ENCODE peak calls at places on chromosomes 1 and 21, in six cellular contexts. K is GM12878, E is GM12892, I is K562, U is H1, P is HepG2. W is an unnamed sample.

GRCh38 chr21:45413922-45414321 is 9.0 kb downstream of the COL18A1 start:
- DNase-seq in U (no peak), P (no peak), E (no peak), K (no peak), I (no peak), W (no peak)

GRCh38 chr21:35658242-35658641 is 402.1 kb downstream of the SETD4 start:
- DNase-seq in I (no peak), E (no peak), U (no peak), P (no peak), K (no peak), W (no peak)

GRCh38 chr1:234621657-234622335 is 11.8 kb upstream of the IRF2BP2 start:
- DNase-seq in P (no peak), E (no peak), I (no peak), U (no peak), K (no peak), W (no peak)

GRCh38 chr21:42687796-42688195 is 34.4 kb downstream of the PDE9A start:
- DNase-seq in P (no peak), I (no peak), U (no peak), E (no peak), K (no peak), W (no peak)

GRCh38 chr21:27164208-27165172 is 197.6 kb upstream of the ADAMTS5 start:
- DNase-seq in P (no peak), I (no peak), K (no peak), E (no peak), U (no peak), W (no peak)

GRCh38 chr1:209412036-209412435 is 171.5 kb upstream of the CAMK1G start:
- DNase-seq in I (no peak), E (no peak), K (no peak), P (no peak), U (no peak), W (no peak)

GRCh38 chr21:38140192-38140905 is 116.4 kb upstream of the KCNJ15 start:
- DNase-seq in E (no peak), U (no peak), I (no peak), K (no peak), P (no peak), W (no peak)

GRCh38 chr1:15578921-15579682 is 5.7 kb downstream of the AGMAT start:
- DNase-seq in I (no peak), P (no peak), E (peak; percentile 46), K (peak; percentile 46), U (no peak), W (peak; percentile 32)

GRCh38 chr1:230548357-230548756 is 93.9 kb upstream of the COG2 start:
- DNase-seq in K (no peak), P (no peak), E (no peak), I (no peak), U (no peak), W (no peak)

GRCh38 chr1:7300893-7301292 is 470.2 kb upstream of the VAMP3 start:
- DNase-seq in U (no peak), I (no peak), K (no peak), E (no peak), P (peak; percentile 58), W (no peak)

GRCh38 chr1:35097224-35097623 is 18.0 kb downstream of the ZMYM1 start:
- DNase-seq in E (no peak), K (no peak), U (no peak), I (no peak), P (no peak), W (no peak)

GRCh38 chr1:224340711-224341384 is 10.9 kb upstream of the NVL start:
- DNase-seq in P (no peak), U (peak; percentile 79), K (no peak), E (no peak), I (no peak), W (no peak)

GRCh38 chr21:35457097-35457496 is 408.0 kb upstream of the RUNX1 start:
- DNase-seq in E (no peak), P (no peak), I (no peak), U (no peak), K (no peak), W (no peak)

GRCh38 chr1:225735252-225736149 is 42.1 kb upstream of the SRP9 start:
- DNase-seq in I (no peak), K (no peak), E (no peak), U (no peak), P (peak; percentile 72), W (no peak)

GRCh38 chr1:18241932-18242331 is 134.3 kb downstream of the IGSF21 start:
- DNase-seq in P (no peak), K (no peak), U (no peak), E (no peak), I (no peak), W (no peak)

GRCh38 chr1:214102907-214103306 is 115.1 kb downstream of the PROX1 start:
- DNase-seq in U (no peak), P (peak; percentile 81), E (no peak), I (no peak), K (no peak), W (no peak)

GRCh38 chr1:192343304-192343703 is 26.5 kb downstream of the RGS21 start:
- DNase-seq in P (no peak), U (no peak), I (no peak), E (no peak), K (no peak), W (no peak)

GRCh38 chr1:6378096-6378746 is 15.3 kb downstream of the ACOT7 start:
- DNase-seq in K (no peak), P (no peak), E (no peak), I (peak; percentile 61), U (no peak), W (no peak)

GRCh38 chr1:195745170-195746009 is 862.9 kb downstream of the KCNT2 start:
- DNase-seq in P (no peak), E (no peak), U (no peak), K (no peak), I (no peak), W (no peak)

GRCh38 chr1:211339631-211340041 is 13.0 kb downstream of the TRAF5 start:
- DNase-seq in U (peak; percentile 41), K (no peak), P (no peak), I (no peak), E (no peak), W (no peak)

GRCh38 chr1:232648316-232648715 is 18.4 kb upstream of the SIPA1L2 start:
- DNase-seq in I (no peak), U (no peak), P (no peak), K (no peak), E (no peak), W (no peak)

GRCh38 chr1:232655746-232656085 is 25.8 kb upstream of the SIPA1L2 start:
- DNase-seq in P (no peak), U (no peak), E (no peak), K (no peak), I (no peak), W (no peak)

GRCh38 chr1:232655041-232655745 is 25.3 kb upstream of the SIPA1L2 start:
- DNase-seq in I (no peak), U (no peak), K (peak; percentile 26), P (no peak), E (no peak), W (no peak)

DNA sequence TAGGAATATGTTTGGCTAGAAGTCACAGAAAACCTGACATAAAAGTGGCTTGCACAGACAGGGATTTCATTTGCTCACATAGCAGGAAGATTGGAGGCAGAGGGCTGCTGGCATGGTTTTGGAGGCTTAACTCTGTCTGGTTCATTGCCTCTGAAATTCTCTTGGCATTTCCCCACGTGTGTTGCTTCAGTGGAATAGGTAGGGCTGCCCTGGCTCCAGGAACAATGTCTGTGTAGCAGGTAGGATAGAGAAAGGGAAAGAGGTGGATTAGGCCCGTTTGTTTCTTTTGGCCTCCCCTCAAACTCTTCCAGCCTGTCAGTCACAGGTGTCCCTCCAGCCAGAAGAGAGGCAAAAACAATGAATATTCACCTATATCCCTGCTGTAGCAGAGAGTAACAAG is 20.5 kb upstream of the SIPA1L2 start:
- DNase-seq in U (no peak), E (no peak), K (no peak), P (no peak), I (no peak), W (no peak)
- TF ChIP-seq TAF1 in U (no peak), E (no peak), K (no peak), P (no peak), I (no peak), W (no peak)

GRCh38 chr1:20439282-20439681 is 46.7 kb downstream of the CAMK2N1 start:
- DNase-seq in E (no peak), I (peak; percentile 29), P (no peak), U (no peak), K (no peak), W (no peak)
- TF ChIP-seq POLR2A in E (no peak), I (no peak), P (no peak), U (no peak), K (no peak), W (no peak)

DNA sequence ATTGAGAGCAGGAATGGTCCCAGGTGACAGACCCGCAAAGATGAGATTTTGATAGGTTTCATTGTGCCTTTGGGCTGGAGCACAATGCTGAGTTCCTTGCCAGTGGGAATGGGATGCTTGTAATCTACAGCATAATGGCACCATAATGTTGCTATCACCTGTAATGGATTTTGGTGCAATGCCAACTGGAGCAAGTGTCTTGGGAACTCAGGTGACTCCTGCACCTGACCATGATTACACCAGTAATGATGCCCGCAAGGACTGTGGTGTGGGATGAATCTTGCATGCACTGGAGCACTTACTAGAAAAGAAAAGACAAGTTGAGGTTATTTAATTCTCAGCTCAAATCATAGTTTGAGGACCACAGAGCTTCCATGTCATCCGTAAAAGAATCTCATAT is 96.7 kb downstream of the PTPRU start:
- DNase-seq in U (no peak), P (no peak), E (no peak), K (no peak), I (no peak), W (no peak)
- TF ChIP-seq TAF1 in U (no peak), P (no peak), E (no peak), K (no peak), I (no peak), W (no peak)

GRCh38 chr1:184389446-184389845 is 2.6 kb downstream of the C1orf21 start:
- DNase-seq in U (no peak), K (no peak), I (no peak), P (no peak), E (no peak), W (no peak)

GRCh38 chr1:184388671-184389292 is 2.0 kb downstream of the C1orf21 start:
- DNase-seq in K (no peak), U (no peak), I (no peak), P (no peak), E (no peak), W (no peak)

GRCh38 chr1:184386271-184387068 is at the start of gene C1orf21:
- DNase-seq in P (no peak), E (peak; percentile 58), U (peak; percentile 91), I (peak; percentile 95), K (no peak), W (peak; percentile 79)

GRCh38 chr1:184387069-184387870 is 441 bp downstream of the C1orf21 start:
- DNase-seq in U (peak; percentile 67), I (peak; percentile 30), P (no peak), K (no peak), E (peak; percentile 13), W (peak; percentile 22)

DNA sequence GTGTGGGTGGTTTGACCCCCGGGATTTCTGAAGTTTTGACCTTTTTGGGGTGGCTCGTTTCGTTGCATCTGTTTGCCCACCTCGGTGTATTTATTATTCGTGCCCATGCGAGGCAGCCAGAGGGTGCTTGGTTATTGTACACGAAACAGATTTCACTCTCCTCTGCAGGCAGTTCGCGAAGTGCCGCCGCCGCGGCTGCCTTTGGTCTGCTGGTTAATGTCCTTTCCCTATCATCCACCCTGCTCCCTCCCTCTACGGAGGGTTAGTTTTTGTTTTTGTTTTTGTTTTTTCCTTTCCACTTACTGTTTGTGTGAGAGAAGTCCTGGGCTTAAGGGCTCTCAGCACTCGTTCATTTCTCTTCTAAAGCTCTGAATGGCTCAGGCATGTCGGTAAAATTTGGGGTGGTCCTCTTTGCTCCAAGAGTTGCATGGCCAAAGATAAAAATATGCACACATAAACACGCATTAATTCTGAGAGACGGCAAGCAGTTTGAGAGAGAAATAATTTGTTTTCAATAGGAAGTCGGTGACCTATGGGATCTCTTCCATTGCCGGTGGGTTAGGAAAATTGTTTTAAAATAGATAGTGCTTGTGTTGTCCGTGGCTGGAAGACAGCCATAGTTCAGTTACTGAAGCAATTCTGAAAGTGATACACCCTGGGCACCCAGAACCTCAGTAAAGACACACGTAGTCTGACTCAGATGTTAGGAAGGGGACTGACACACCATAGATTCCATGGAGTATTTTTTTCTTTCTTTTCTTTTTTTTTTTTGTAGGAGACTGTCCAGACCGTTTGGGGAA is 1.2 kb downstream of the C1orf21 start:
- DNase-seq in K (no peak), P (no peak), U (no peak), I (no peak), E (no peak), W (no peak)
- TF ChIP-seq POLR2A in K (no peak), P (no peak), U (no peak), I (no peak), E (no peak), W (no peak)

W was measured in GM12891.